ENCODE peak calls at places on chromosome 20, in seven cellular contexts. M is SJSA1, V is endothelial cell of umbilical vein, H is IMR-90, D is neuronal stem cell, A is aorta, Q is left lung. S is an unnamed sample.

GRCh38 chr20:32443386-32443974 is 85.3 kb downstream of the ASXL1 start:
- DNase-seq in M (no peak), V (no peak), H (no peak), D (no peak), A (no peak), Q (no peak), S (no peak)

GRCh38 chr20:61331542-61331941 is 79.5 kb downstream of the CDH4 start:
- DNase-seq in M (no peak), V (peak; percentile 1), H (no peak), D (no peak), A (no peak), Q (no peak), S (no peak)

GRCh38 chr20:13788167-13788834 is 3.5 kb downstream of the NDUFAF5 start:
- DNase-seq in M (peak; percentile 20), V (peak; percentile 67), H (peak; percentile 69), D (peak; percentile 21), A (no peak), Q (no peak), S (peak; percentile 18)

GRCh38 chr20:57092112-57092899 is 174.1 kb downstream of the BMP7 start:
- DNase-seq in M (peak; percentile 62), V (peak; percentile 24), H (peak; percentile 26), D (peak; percentile 64), A (no peak), Q (peak; percentile 85), S (peak; percentile 32)

GRCh38 chr20:32896521-32897280 is 38.0 kb downstream of the EFCAB8 start:
- DNase-seq in M (no peak), V (no peak), H (no peak), D (no peak), A (no peak), Q (no peak), S (no peak)

GRCh38 chr20:61667056-61667792 is 398.5 kb downstream of the TAF4 start:
- DNase-seq in M (no peak), V (no peak), H (no peak), D (no peak), A (no peak), Q (peak; percentile 57), S (no peak)

GRCh38 chr20:58981564-58982364 is 708 bp downstream of the NELFCD start:
- DNase-seq in M (peak; percentile 33), V (peak; percentile 31), H (peak; percentile 6), D (peak; percentile 15), A (no peak), Q (no peak), S (no peak)

GRCh38 chr20:10771435-10772140 is 97.8 kb upstream of the JAG1 start:
- DNase-seq in M (peak; percentile 92), V (no peak), H (peak; percentile 38), D (no peak), A (no peak), Q (no peak), S (no peak)

GRCh38 chr20:17881741-17882064 is 86.9 kb downstream of the SNX5 start:
- DNase-seq in M (no peak), V (no peak), H (no peak), D (no peak), A (no peak), Q (no peak), S (no peak)

GRCh38 chr20:21725892-21726291 is 20.4 kb downstream of the PAX1 start:
- DNase-seq in M (no peak), V (no peak), H (no peak), D (no peak), A (no peak), Q (no peak), S (no peak)

GRCh38 chr20:52060794-52061714 is 130.5 kb downstream of the ZFP64 start:
- DNase-seq in M (peak; percentile 34), V (peak; percentile 82), H (no peak), D (peak; percentile 44), A (no peak), Q (no peak), S (no peak)

GRCh38 chr20:24118096-24118780 is 129.7 kb upstream of the GGTLC1 start:
- DNase-seq in M (peak; percentile 57), V (peak; percentile 40), H (peak; percentile 15), D (no peak), A (no peak), Q (no peak), S (no peak)

GRCh38 chr20:23027721-23028120 is 7.4 kb upstream of the SSTR4 start:
- DNase-seq in M (no peak), V (no peak), H (no peak), D (no peak), A (no peak), Q (no peak), S (no peak)

GRCh38 chr20:34872604-34873224 is at the start of gene GGT7:
- DNase-seq in M (peak; percentile 67), V (peak; percentile 60), H (peak; percentile 69), D (peak; percentile 73), A (peak; percentile 87), Q (peak; percentile 96), S (peak; percentile 79)

GRCh38 chr20:5734559-5735137 is 15.6 kb upstream of the SHLD1 start:
- DNase-seq in M (no peak), V (peak; percentile 24), H (peak; percentile 45), D (no peak), A (no peak), Q (no peak), S (no peak)

GRCh38 chr20:49982072-49982345 is 771 bp upstream of the SNAI1 start:
- DNase-seq in M (no peak), V (no peak), H (no peak), D (no peak), A (no peak), Q (no peak), S (no peak)
- H3K27ac ChIP-seq in M (no peak overlapping the region), V (peak overlapping the region; percentile 44), H (no peak overlapping the region), D (no peak overlapping the region), A (no peak overlapping the region), Q (peak overlapping the region; percentile 62), S (no peak overlapping the region)

GRCh38 chr20:50439539-50440453 is 70.4 kb upstream of the PTPN1 start:
- DNase-seq in M (no peak), V (no peak), H (no peak), D (no peak), A (no peak), Q (no peak), S (no peak)
- H3K27ac ChIP-seq in M (no peak overlapping the region), V (no peak overlapping the region), H (peak overlapping the region; percentile 52), D (no peak overlapping the region), A (no peak overlapping the region), Q (peak overlapping the region; percentile 79), S (no peak overlapping the region)

GRCh38 chr20:31363295-31363694 is 5.1 kb upstream of the DEFB118 start:
- DNase-seq in M (no peak), V (no peak), H (no peak), D (no peak), A (no peak), Q (no peak), S (no peak)
- H3K27ac ChIP-seq in M (no peak overlapping the region), V (no peak overlapping the region), H (no peak overlapping the region), D (no peak overlapping the region), A (no peak overlapping the region), Q (no peak overlapping the region), S (no peak overlapping the region)

GRCh38 chr20:47496118-47496517 is 5.6 kb upstream of the NCOA3 start:
- DNase-seq in M (no peak), V (no peak), H (no peak), D (no peak), A (no peak), Q (no peak), S (no peak)

GRCh38 chr20:47499053-47499452 is 2.6 kb upstream of the NCOA3 start:
- DNase-seq in M (no peak), V (no peak), H (no peak), D (no peak), A (no peak), Q (no peak), S (no peak)

GRCh38 chr20:47500554-47500953 is 1.1 kb upstream of the NCOA3 start:
- DNase-seq in M (no peak), V (no peak), H (no peak), D (no peak), A (no peak), Q (no peak), S (no peak)

GRCh38 chr20:47501117-47501482 is 587 bp upstream of the NCOA3 start:
- DNase-seq in M (no peak), V (no peak), H (peak; percentile 13), D (no peak), A (no peak), Q (no peak), S (no peak)

DNA sequence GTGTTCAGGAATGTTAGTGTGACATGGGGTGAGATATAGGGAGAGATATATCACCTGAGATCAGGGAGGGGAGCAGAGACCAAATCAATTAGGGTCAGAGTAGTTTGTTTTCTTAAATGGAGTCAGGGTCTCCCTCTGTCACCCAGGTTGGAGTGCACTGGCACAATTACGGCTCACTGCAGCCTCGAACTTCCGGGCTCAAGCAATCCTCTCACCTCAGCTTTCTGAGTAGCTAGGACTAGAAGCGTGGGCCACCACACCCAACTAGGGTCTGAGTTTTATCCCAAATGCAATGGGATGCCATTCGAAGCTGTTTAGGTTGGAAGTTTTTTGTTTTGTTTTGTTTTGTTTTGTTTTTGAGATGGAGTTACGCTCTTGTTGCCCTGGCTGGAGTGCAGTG is 3.1 kb upstream of the NCOA3 start:
- DNase-seq in M (no peak), V (no peak), H (no peak), D (no peak), A (no peak), Q (no peak), S (no peak)
- H3K27ac ChIP-seq in M (no peak overlapping the region), V (no peak overlapping the region), H (no peak overlapping the region), D (no peak overlapping the region), A (no peak overlapping the region), Q (no peak overlapping the region), S (no peak overlapping the region)

S was measured in CD4-positive, alpha-beta T cell.